ENCODE peak calls at places on chromosomes 3 and 15, in four cellular contexts. One of them, this sample, is unnamed.

GRCh38 chr3:196357905-196358304 is 19.7 kb upstream of the TM4SF19 start:
- DNase-seq in sigmoid colon: no peak
- DNase-seq in body of pancreas: no peak
- DNase-seq in ovary: no peak
- DNase-seq in this sample: no peak

GRCh38 chr3:140014831-140015495 is 80.0 kb downstream of the CLSTN2 start:
- DNase-seq in sigmoid colon: no peak
- DNase-seq in body of pancreas: no peak
- DNase-seq in ovary: no peak
- DNase-seq in this sample: no peak

GRCh38 chr3:183265157-183265642 is 12.1 kb downstream of the B3GNT5 start:
- DNase-seq in sigmoid colon: peak; percentile 68
- DNase-seq in body of pancreas: peak; percentile 27
- DNase-seq in ovary: peak; percentile 50
- DNase-seq in this sample: peak; percentile 32

GRCh38 chr15:87135109-87135508 is 1055.4 kb downstream of the AGBL1 start:
- DNase-seq in sigmoid colon: no peak
- DNase-seq in body of pancreas: no peak
- DNase-seq in ovary: no peak
- DNase-seq in this sample: no peak

GRCh38 chr3:63043631-63044030 is 168.4 kb upstream of the CADPS start:
- DNase-seq in sigmoid colon: no peak
- DNase-seq in body of pancreas: peak; percentile 32
- DNase-seq in ovary: no peak
- DNase-seq in this sample: no peak

GRCh38 chr3:148791296-148791695 is 36.3 kb upstream of the CPB1 start:
- DNase-seq in sigmoid colon: no peak
- DNase-seq in body of pancreas: no peak
- DNase-seq in ovary: no peak
- DNase-seq in this sample: no peak

GRCh38 chr3:149969110-149969944 is 1.4 kb downstream of the PFN2 start:
- DNase-seq in sigmoid colon: peak; percentile 74
- DNase-seq in body of pancreas: peak; percentile 45
- DNase-seq in ovary: peak; percentile 47
- DNase-seq in this sample: peak; percentile 79

GRCh38 chr3:111069974-111070751 is 1.5 kb upstream of the NECTIN3 start:
- DNase-seq in sigmoid colon: no peak
- DNase-seq in body of pancreas: peak; percentile 24
- DNase-seq in ovary: peak; percentile 65
- DNase-seq in this sample: peak; percentile 69

GRCh38 chr15:36897834-36898233 is 202.5 kb downstream of the MEIS2 start:
- DNase-seq in sigmoid colon: no peak
- DNase-seq in body of pancreas: no peak
- DNase-seq in ovary: no peak
- DNase-seq in this sample: no peak

GRCh38 chr3:14412831-14413380 is 10.5 kb downstream of the SLC6A6 start:
- DNase-seq in sigmoid colon: no peak
- DNase-seq in body of pancreas: no peak
- DNase-seq in ovary: peak; percentile 90
- DNase-seq in this sample: peak; percentile 43

GRCh38 chr3:14411988-14412387 is 9.6 kb downstream of the SLC6A6 start:
- DNase-seq in sigmoid colon: no peak
- DNase-seq in body of pancreas: no peak
- DNase-seq in ovary: no peak
- DNase-seq in this sample: no peak

GRCh38 chr3:14411166-14411526 is 8.7 kb downstream of the SLC6A6 start:
- DNase-seq in sigmoid colon: no peak
- DNase-seq in body of pancreas: no peak
- DNase-seq in ovary: no peak
- DNase-seq in this sample: no peak

GRCh38 chr3:14410106-14410500 is 7.7 kb downstream of the SLC6A6 start:
- DNase-seq in sigmoid colon: no peak
- DNase-seq in body of pancreas: no peak
- DNase-seq in ovary: no peak
- DNase-seq in this sample: no peak

GRCh38 chr3:14410501-14411165 is 8.2 kb downstream of the SLC6A6 start:
- DNase-seq in sigmoid colon: no peak
- DNase-seq in body of pancreas: no peak
- DNase-seq in ovary: no peak
- DNase-seq in this sample: no peak
- TF ChIP-seq POLR2A in sigmoid colon: no peak
- TF ChIP-seq POLR2A in body of pancreas: no peak
- TF ChIP-seq POLR2A in ovary: no peak
- TF ChIP-seq POLR2A in this sample: no peak

GRCh38 chr3:156300929-156301806 is 180.8 kb downstream of the KCNAB1 start:
- DNase-seq in sigmoid colon: no peak
- DNase-seq in body of pancreas: no peak
- DNase-seq in ovary: no peak
- DNase-seq in this sample: no peak
- H3K27ac ChIP-seq in sigmoid colon: no peak overlapping the region
- H3K27ac ChIP-seq in body of pancreas: peak overlapping the region; percentile 37
- H3K27ac ChIP-seq in ovary: no peak overlapping the region
- H3K27ac ChIP-seq in this sample: no peak overlapping the region

GRCh38 chr3:128605091-128606046 is 45.2 kb downstream of the RPN1 start:
- DNase-seq in sigmoid colon: no peak
- DNase-seq in body of pancreas: no peak
- DNase-seq in ovary: no peak
- DNase-seq in this sample: no peak
- TF ChIP-seq POLR2A in sigmoid colon: no peak
- TF ChIP-seq POLR2A in body of pancreas: no peak
- TF ChIP-seq POLR2A in ovary: no peak
- TF ChIP-seq POLR2A in this sample: no peak

GRCh38 chr15:99614749-99615288 is 49.0 kb downstream of the MEF2A start:
- DNase-seq in sigmoid colon: no peak
- DNase-seq in body of pancreas: no peak
- DNase-seq in ovary: no peak
- DNase-seq in this sample: no peak

GRCh38 chr15:99616129-99616528 is 50.3 kb downstream of the MEF2A start:
- DNase-seq in sigmoid colon: no peak
- DNase-seq in body of pancreas: no peak
- DNase-seq in ovary: no peak
- DNase-seq in this sample: no peak

GRCh38 chr15:99613481-99613880 is 47.7 kb downstream of the MEF2A start:
- DNase-seq in sigmoid colon: no peak
- DNase-seq in body of pancreas: no peak
- DNase-seq in ovary: no peak
- DNase-seq in this sample: no peak

GRCh38 chr15:99615460-99615859 is 49.7 kb downstream of the MEF2A start:
- DNase-seq in sigmoid colon: no peak
- DNase-seq in body of pancreas: no peak
- DNase-seq in ovary: no peak
- DNase-seq in this sample: no peak

GRCh38 chr15:99613887-99614642 is 48.3 kb downstream of the MEF2A start:
- DNase-seq in sigmoid colon: peak; percentile 74
- DNase-seq in body of pancreas: no peak
- DNase-seq in ovary: peak; percentile 31
- DNase-seq in this sample: no peak
- H3K27ac ChIP-seq in sigmoid colon: peak overlapping the region; percentile 22
- H3K27ac ChIP-seq in body of pancreas: peak overlapping the region; percentile 35
- H3K27ac ChIP-seq in ovary: no peak overlapping the region
- H3K27ac ChIP-seq in this sample: no peak overlapping the region

DNA sequence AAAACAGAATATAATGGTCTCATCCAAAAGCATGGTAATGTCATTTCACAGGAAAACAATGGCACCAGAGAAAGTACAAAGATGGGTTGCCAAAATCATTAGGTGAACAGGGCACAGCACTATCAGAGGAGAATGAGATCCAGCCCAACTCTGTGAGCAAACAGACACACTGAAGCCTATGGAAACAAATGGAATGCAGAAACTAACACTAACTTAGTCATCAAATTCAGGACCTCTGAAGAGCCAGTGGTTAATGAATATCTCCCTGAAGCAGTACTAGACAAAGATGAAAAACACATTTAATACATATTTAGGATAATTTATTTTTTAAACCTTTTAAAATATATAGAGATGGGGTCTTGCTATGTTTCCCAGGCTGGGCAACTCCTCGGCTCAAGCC is 14.6 kb upstream of the RPS17 start:
- DNase-seq in sigmoid colon: no peak
- DNase-seq in body of pancreas: no peak
- DNase-seq in ovary: no peak
- DNase-seq in this sample: no peak
- TF ChIP-seq POLR2A in sigmoid colon: no peak
- TF ChIP-seq POLR2A in body of pancreas: no peak
- TF ChIP-seq POLR2A in ovary: no peak
- TF ChIP-seq POLR2A in this sample: no peak

DNA sequence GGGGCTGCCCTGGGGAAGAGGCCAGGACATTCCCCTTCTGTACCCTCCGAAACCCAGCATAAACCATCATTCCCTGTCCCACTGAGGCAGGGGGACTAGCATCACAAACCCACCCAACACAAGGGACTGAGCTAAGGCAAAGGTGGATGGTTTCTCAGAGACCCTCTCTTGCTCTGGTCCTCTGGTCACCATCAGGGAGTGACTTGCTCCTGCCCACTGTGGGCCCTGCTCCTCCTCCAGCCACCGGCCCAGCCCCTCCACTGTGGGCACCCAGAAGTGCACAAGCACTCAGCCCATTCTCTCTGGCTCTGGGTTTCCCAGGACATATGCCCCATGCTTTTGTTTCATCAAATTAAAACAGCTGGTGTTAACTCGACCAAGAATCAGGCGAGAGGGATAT is 44.9 kb downstream of the PTH1R start:
- DNase-seq in sigmoid colon: peak; percentile 39
- DNase-seq in body of pancreas: no peak
- DNase-seq in ovary: no peak
- DNase-seq in this sample: no peak
- H3K27ac ChIP-seq in sigmoid colon: no peak overlapping the region
- H3K27ac ChIP-seq in body of pancreas: no peak overlapping the region
- H3K27ac ChIP-seq in ovary: no peak overlapping the region
- H3K27ac ChIP-seq in this sample: no peak overlapping the region

GRCh38 chr15:71290002-71290401 is 174.7 kb downstream of the THSD4 start:
- DNase-seq in sigmoid colon: no peak
- DNase-seq in body of pancreas: no peak
- DNase-seq in ovary: no peak
- DNase-seq in this sample: no peak

GRCh38 chr15:71291723-71292122 is 176.5 kb downstream of the THSD4 start:
- DNase-seq in sigmoid colon: no peak
- DNase-seq in body of pancreas: no peak
- DNase-seq in ovary: no peak
- DNase-seq in this sample: no peak

GRCh38 chr15:71291247-71291646 is 176.0 kb downstream of the THSD4 start:
- DNase-seq in sigmoid colon: no peak
- DNase-seq in body of pancreas: no peak
- DNase-seq in ovary: no peak
- DNase-seq in this sample: no peak

GRCh38 chr15:71294251-71294635 is 179.0 kb downstream of the THSD4 start:
- DNase-seq in sigmoid colon: no peak
- DNase-seq in body of pancreas: no peak
- DNase-seq in ovary: no peak
- DNase-seq in this sample: no peak

DNA sequence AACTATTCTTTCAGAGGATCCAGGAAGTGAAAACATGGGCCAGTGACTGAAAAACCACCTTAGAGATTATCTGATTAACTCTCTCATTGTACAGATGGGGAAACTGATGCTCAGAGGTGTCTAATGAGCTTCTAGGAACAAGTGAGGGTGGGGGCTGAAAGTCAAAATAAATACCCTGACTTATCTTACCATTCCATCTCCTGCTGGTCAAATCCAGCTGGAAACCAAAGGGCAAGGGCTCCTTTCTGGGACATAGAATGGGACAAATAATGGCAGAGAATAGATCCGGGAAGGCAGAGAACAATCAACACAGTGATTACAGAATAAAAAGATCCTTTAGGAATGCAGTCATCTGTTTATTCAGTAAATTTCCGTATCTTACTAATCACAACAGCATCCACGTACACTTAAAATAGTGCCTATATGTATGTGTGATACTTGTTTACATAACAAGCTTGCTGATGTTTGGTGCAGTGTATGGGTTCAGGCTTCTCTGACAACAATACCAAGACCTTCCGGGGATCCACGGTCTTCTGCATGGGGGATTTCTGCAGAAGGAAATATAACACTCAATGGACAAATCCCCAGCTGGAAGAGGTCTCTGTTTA is 173.2 kb downstream of the THSD4 start:
- DNase-seq in sigmoid colon: no peak
- DNase-seq in body of pancreas: no peak
- DNase-seq in ovary: no peak
- DNase-seq in this sample: no peak
- TF ChIP-seq POLR2A in sigmoid colon: no peak
- TF ChIP-seq POLR2A in body of pancreas: no peak
- TF ChIP-seq POLR2A in ovary: no peak
- TF ChIP-seq POLR2A in this sample: no peak

DNA sequence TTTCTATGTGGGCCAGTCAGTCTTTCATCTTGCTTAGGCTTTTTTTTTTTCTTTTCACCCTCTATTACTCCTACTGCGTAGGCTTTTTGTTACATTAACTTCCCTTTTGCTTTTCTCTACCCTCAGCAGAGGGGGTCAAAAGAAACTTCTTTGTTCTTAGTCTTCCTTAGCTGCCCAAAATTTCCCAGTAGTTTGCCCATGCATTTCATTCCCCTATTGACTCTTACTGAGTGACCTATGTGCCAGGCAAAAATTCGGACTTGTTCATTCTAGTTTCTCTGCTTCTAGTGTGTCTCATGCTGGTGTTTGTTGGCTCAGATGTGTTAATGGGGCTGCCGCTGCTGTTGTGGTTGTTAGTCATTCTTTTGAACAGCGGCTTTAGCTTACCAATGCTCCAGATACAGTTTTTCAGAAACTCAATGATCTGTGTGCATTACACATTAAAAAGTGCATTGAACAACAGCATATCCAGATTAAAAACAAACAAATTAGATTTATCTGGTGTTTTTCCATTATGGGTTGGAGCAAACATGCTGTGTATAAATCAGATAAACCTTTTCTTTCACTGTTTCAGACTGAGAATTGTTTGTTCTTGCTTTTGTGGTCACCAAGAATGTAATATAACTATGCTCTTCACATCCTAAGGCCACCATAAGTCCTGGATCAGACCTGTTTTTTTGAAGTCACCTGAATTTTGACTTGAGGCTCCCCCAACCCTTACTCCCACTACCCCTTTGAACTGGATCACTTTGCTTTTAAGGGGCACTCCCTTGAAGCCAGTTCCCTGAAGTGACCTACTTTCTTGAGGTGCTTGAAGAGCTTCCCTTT is 43.1 kb downstream of the PDE8A start:
- DNase-seq in sigmoid colon: no peak
- DNase-seq in body of pancreas: no peak
- DNase-seq in ovary: no peak
- DNase-seq in this sample: no peak
- H3K27ac ChIP-seq in sigmoid colon: no peak overlapping the region
- H3K27ac ChIP-seq in body of pancreas: peak overlapping the region; percentile 74
- H3K27ac ChIP-seq in ovary: no peak overlapping the region
- H3K27ac ChIP-seq in this sample: no peak overlapping the region